ENCODE peak calls at places on chromosomes 13 and 19, in nine cellular contexts. A is MCF 10A, T is Calu3, L is fibroblast of the aortic adventitia, M is GM12865, I is RWPE2, E is heart left ventricle, F is endothelial cell, S is GM20000. N is an unnamed sample.
A peak's percentile ranks its signal among the peaks of the same experiment; 100 is the strongest.

GRCh38 chr13:25923217-25924085 is 128.4 kb downstream of the SHISA2 start:
- DNase-seq in I (no peak), F (no peak), L (no peak), T (no peak), M (no peak), E (no peak), A (peak; percentile 39), S (no peak), N (no peak)

GRCh38 chr13:64446372-64446771 is 2783.8 kb downstream of the PCDH9 start:
- DNase-seq in S (no peak), L (no peak), F (no peak), M (no peak), A (peak; percentile 24), T (no peak), E (no peak), I (no peak), N (no peak)

GRCh38 chr13:78054152-78054551 is 135.5 kb upstream of the EDNRB start:
- DNase-seq in I (no peak), F (no peak), S (no peak), T (no peak), A (no peak), L (peak; percentile 29), E (no peak), M (no peak), N (no peak)

GRCh38 chr19:37905936-37906867 is at the start of gene WDR87:
- DNase-seq in F (peak; percentile 74), M (peak; percentile 76), T (peak; percentile 77), L (peak; percentile 4), A (no peak), S (peak; percentile 71), I (no peak), E (peak; percentile 64), N (no peak)

GRCh38 chr13:59846845-59847620 is 316.7 kb downstream of the DIAPH3 start:
- DNase-seq in M (no peak), L (no peak), I (no peak), F (no peak), A (peak; percentile 45), T (no peak), E (no peak), S (no peak), N (no peak)

GRCh38 chr13:74217816-74218215 is 83.6 kb upstream of the KLF12 start:
- DNase-seq in F (no peak), T (no peak), I (no peak), L (peak; percentile 48), A (no peak), S (no peak), M (no peak), E (no peak), N (no peak)

GRCh38 chr13:26062853-26063444 is 11.1 kb upstream of the SHISA2 start:
- DNase-seq in M (peak; percentile 32), L (peak; percentile 73), F (peak; percentile 54), S (peak; percentile 38), A (peak; percentile 71), E (no peak), T (peak; percentile 37), I (no peak), N (no peak)

GRCh38 chr13:40406405-40407138 is 259.9 kb downstream of the FOXO1 start:
- DNase-seq in A (peak; percentile 62), E (no peak), M (no peak), T (no peak), I (no peak), S (no peak), F (no peak), L (peak; percentile 63), N (no peak)

GRCh38 chr19:18782559-18783225 is 8.4 kb downstream of the COMP start:
- DNase-seq in S (no peak), I (no peak), A (no peak), F (no peak), L (no peak), E (no peak), M (no peak), T (no peak), N (no peak)

GRCh38 chr13:100673376-100673830 is 1.2 kb downstream of the TMTC4 start:
- DNase-seq in F (peak; percentile 31), S (no peak), M (no peak), I (no peak), T (no peak), A (no peak), E (no peak), L (no peak), N (no peak)

GRCh38 chr19:34409189-34410164 is 5.3 kb downstream of the PDCD2L start:
- DNase-seq in A (no peak), L (no peak), M (peak; percentile 51), E (no peak), I (peak; percentile 33), F (no peak), S (no peak), T (no peak), N (no peak)

GRCh38 chr19:43572172-43572588 is 3.1 kb downstream of the XRCC1 start:
- DNase-seq in M (no peak), A (no peak), F (no peak), E (no peak), S (no peak), L (no peak), T (no peak), I (no peak), N (no peak)

GRCh38 chr19:19911150-19911549 is 10.4 kb downstream of the ZNF93 start:
- DNase-seq in L (no peak), I (no peak), F (no peak), S (no peak), A (no peak), M (no peak), T (no peak), E (no peak), N (no peak)

GRCh38 chr13:44052843-44053607 is 173.3 kb downstream of the LACC1 start:
- DNase-seq in T (no peak), E (peak; percentile 47), F (peak; percentile 7), A (no peak), I (no peak), L (peak; percentile 52), M (no peak), S (no peak), N (no peak)

GRCh38 chr19:3293560-3293959 is 69.1 kb downstream of the CELF5 start:
- DNase-seq in A (no peak), I (no peak), L (no peak), S (no peak), T (no peak), F (no peak), M (no peak), E (no peak), N (no peak)

GRCh38 chr19:52993342-52994178 is 20.2 kb upstream of the ERVV-1 start:
- DNase-seq in A (no peak), I (peak; percentile 80), M (peak; percentile 40), E (peak; percentile 88), S (peak; percentile 69), F (peak; percentile 82), T (peak; percentile 33), L (peak; percentile 78), N (no peak)

GRCh38 chr19:976476-976875 is 7.7 kb upstream of the WDR18 start:
- DNase-seq in A (no peak), F (no peak), E (no peak), T (no peak), S (no peak), L (no peak), I (no peak), M (no peak), N (no peak)

DNA sequence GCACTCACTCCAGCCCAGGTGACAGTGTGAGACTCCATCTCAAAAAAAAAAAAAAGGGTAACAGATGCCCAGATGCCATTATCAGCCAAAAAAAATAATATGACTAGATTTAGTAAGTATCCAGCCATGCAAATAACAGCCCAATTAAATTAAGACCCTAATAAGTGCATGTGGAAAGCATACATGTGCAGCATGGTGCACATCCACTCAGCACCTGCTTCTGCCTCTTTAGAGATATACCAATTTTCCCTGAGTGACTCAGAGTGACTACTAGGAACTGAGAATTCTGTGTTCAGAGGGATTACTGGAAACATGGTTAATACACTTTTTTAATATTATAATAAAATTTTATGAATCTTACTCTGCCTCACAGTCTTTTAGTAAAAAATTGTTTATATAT is 29.8 kb upstream of the ZNF675 start:
- DNase-seq in A (no peak), M (no peak), E (no peak), T (no peak), L (no peak), F (no peak), S (no peak), I (no peak), N (no peak)
- TF ChIP-seq CTCF in A (no peak), M (no peak), E (no peak), T (no peak), L (no peak), F (no peak), S (no peak), I (no peak), N (no peak)

GRCh38 chr13:55673910-55674309 is 1466.8 kb upstream of the PRR20A start:
- DNase-seq in I (no peak), F (no peak), M (no peak), A (no peak), T (no peak), S (no peak), L (no peak), E (no peak), N (no peak)
- TF ChIP-seq CTCF in I (no peak), F (no peak), M (no peak), A (no peak), T (no peak), S (no peak), L (no peak), E (no peak), N (no peak)

DNA sequence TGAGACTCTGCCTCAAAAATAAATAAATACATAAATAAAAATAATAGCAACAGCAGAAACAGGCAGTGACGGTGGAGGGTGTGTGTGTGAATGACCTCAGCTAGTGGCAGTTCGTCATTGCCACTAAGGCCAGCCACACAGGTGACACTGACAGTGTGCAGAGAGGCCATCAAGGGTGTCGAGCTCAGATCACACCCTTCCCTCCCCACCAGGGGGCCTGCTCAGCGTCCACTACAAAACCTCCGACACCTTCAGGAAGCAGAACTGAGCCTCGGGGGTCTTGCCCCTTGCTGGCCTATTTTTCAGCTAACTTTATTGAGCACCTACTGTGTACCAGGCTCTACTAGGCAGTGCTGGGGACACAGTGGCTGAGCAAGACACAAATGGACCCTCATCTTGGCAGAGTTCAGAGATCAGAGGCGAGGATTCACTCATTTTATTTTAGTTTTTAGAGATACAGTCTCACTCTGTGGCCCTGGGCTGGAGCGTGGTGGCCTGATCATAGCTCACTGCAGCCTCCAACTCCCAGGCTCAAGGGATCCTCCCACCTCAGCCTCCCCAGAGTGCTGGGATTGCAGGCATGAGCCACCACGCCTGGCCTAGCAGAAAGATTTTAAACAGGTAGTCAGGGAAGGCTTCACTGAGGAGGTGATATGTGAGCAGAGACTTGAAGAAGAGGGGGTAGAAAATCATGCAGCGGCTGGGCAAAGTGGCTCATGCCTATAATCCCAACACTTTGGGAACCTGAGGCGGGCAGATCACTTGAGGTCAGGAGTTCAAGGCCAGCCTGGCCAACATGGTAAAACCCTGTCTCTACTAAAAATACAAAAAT is 30.3 kb upstream of the SEMA6B start:
- DNase-seq in S (peak; percentile 76), T (peak; percentile 48), F (peak; percentile 56), I (no peak), L (no peak), A (no peak), M (peak; percentile 46), E (no peak), N (no peak)
- TF ChIP-seq CTCF in S (peak; percentile 31), T (peak; percentile 28), F (peak; percentile 53), I (peak; percentile 14), L (peak; percentile 49), A (peak; percentile 32), M (peak; percentile 66), E (peak; percentile 28), N (peak; percentile 68)

DNA sequence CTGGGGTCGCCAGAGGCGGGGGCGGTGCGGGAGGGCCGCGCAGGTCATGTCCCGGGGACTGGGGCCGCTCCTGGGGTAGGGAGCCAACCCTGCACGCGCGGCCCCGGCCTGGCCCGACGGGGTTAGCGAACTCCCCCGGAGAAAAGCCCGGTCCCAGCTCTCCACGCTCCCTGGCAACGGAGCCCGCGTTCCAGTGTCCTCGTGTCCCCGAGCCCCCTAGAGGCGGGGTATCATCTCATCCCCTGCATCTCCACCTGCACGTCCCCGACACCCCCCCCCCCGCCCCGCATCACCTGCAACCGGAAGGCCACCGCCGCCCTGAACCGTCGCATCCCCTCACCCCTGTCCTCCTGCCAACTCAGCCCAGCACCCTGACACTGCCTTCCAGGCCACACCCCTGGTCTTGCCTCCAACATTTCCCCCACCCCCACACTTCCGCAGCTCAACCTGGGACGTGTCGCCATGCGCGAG is 2.7 kb downstream of the WDR88 start:
- DNase-seq in M (no peak), I (no peak), S (peak; percentile 69), L (no peak), E (no peak), A (no peak), T (no peak), F (no peak), N (no peak)
- TF ChIP-seq CTCF in M (no peak), I (no peak), S (no peak), L (no peak), E (no peak), A (no peak), T (no peak), F (no peak), N (no peak)